ENCODE peak calls at places on chromosomes 5 and 9, in five cellular contexts. G is smooth muscle cell of the brain vasculature; A is T-cell; C is occipital lobe; O is stimulated activated CD4-positive, alpha-beta T cell treated with anti-CD3 and anti-CD28 coated beads, Interleukin-2, amount 100 ng/mL, for 24 hours. Q is an unnamed sample.

GRCh38 chr9:120439147-120439546 is 140.8 kb downstream of the CDK5RAP2 start:
- DNase-seq in G (no peak), A (no peak), C (no peak), O (peak; percentile 4), Q (peak; percentile 4)

GRCh38 chr9:116494815-116495634 is 192.1 kb upstream of the TRIM32 start:
- DNase-seq in G (no peak), A (no peak), C (no peak), O (peak; percentile 51), Q (peak; percentile 3)

GRCh38 chr5:138596105-138596987 is 21.1 kb upstream of the HSPA9 start:
- DNase-seq in G (no peak), A (no peak), C (no peak), O (no peak), Q (no peak)

GRCh38 chr5:54895816-54896341 is 89.5 kb downstream of the ESM1 start:
- DNase-seq in G (no peak), A (no peak), C (peak; percentile 30), O (no peak), Q (no peak)

GRCh38 chr9:18362901-18363685 is 110.9 kb upstream of the ADAMTSL1 start:
- DNase-seq in G (no peak), A (no peak), C (no peak), O (no peak), Q (no peak)

GRCh38 chr5:134029156-134029555 is 24.4 kb upstream of the VDAC1 start:
- DNase-seq in G (no peak), A (no peak), C (no peak), O (no peak), Q (no peak)

GRCh38 chr9:128396970-128397613 is 23.6 kb upstream of the CERCAM start:
- DNase-seq in G (no peak), A (no peak), C (no peak), O (no peak), Q (no peak)

GRCh38 chr5:177300236-177300880 is 3.2 kb downstream of the RAB24 start:
- DNase-seq in G (peak; percentile 58), A (peak; percentile 48), C (no peak), O (peak; percentile 46), Q (peak; percentile 46)

GRCh38 chr9:69822091-69822750 is 1.6 kb downstream of the CFAP95 start:
- DNase-seq in G (no peak), A (no peak), C (no peak), O (no peak), Q (no peak)

GRCh38 chr5:168943999-168944398 is 356.9 kb downstream of the SLIT3 start:
- DNase-seq in G (no peak), A (no peak), C (no peak), O (no peak), Q (no peak)

GRCh38 chr9:85151247-85151646 is 481.7 kb downstream of the NTRK2 start:
- DNase-seq in G (no peak), A (no peak), C (no peak), O (no peak), Q (no peak)

GRCh38 chr5:81679885-81680284 is 71.0 kb downstream of the SSBP2 start:
- DNase-seq in G (no peak), A (no peak), C (no peak), O (no peak), Q (no peak)

GRCh38 chr9:98922721-98923435 is 20.8 kb upstream of the COL15A1 start:
- DNase-seq in G (no peak), A (no peak), C (no peak), O (no peak), Q (no peak)

GRCh38 chr5:145495741-145496140 is 339.4 kb downstream of the PRELID2 start:
- DNase-seq in G (peak; percentile 37), A (no peak), C (peak; percentile 7), O (no peak), Q (no peak)

GRCh38 chr9:84371737-84372136 is 31.2 kb upstream of the SLC28A3 start:
- DNase-seq in G (no peak), A (no peak), C (no peak), O (no peak), Q (no peak)

GRCh38 chr5:135578685-135579341 is at the start of gene CXCL14:
- DNase-seq in G (no peak), A (no peak), C (peak; percentile 52), O (peak; percentile 41), Q (no peak)

GRCh38 chr9:4126184-4126865 is 173.5 kb downstream of the GLIS3 start:
- DNase-seq in G (no peak), A (no peak), C (no peak), O (no peak), Q (no peak)

GRCh38 chr5:118968925-118969375 is 19.4 kb downstream of the DTWD2 start:
- DNase-seq in G (no peak), A (no peak), C (no peak), O (no peak), Q (no peak)

GRCh38 chr9:96626912-96627311 is 7.3 kb upstream of the CDC14B start:
- DNase-seq in G (no peak), A (no peak), C (no peak), O (no peak), Q (no peak)

GRCh38 chr5:77960863-77961396 is 184.8 kb upstream of the TBCA start:
- DNase-seq in G (no peak), A (no peak), C (no peak), O (no peak), Q (no peak)

Q was measured in activated naive CD4-positive, alpha-beta T cell treated with Interleukin-2 at 50 U/mL for 16 hours.